ENCODE peak calls at places on chromosomes 4 and X, in seven cellular contexts. One of them, this sample, is unnamed.

GRCh38 chr4:102343964-102344519 is 1.2 kb downstream of the SLC39A8 start:
- DNase-seq in upper lobe of left lung: no peak
- DNase-seq in HepG2: no peak
- DNase-seq in transverse colon: no peak
- DNase-seq in K562: peak
- DNase-seq in stomach: no peak
- DNase-seq in sigmoid colon: peak
- DNase-seq in this sample: no peak

GRCh38 chr4:83490876-83491450 is 6.1 kb upstream of the ABRAXAS1 start:
- DNase-seq in upper lobe of left lung: no peak
- DNase-seq in HepG2: peak
- DNase-seq in transverse colon: no peak
- DNase-seq in K562: peak
- DNase-seq in stomach: no peak
- DNase-seq in sigmoid colon: no peak
- DNase-seq in this sample: no peak

GRCh38 chr4:17009871-17010367 is 111.5 kb upstream of the LDB2 start:
- DNase-seq in upper lobe of left lung: no peak
- DNase-seq in HepG2: no peak
- DNase-seq in transverse colon: no peak
- DNase-seq in K562: no peak
- DNase-seq in stomach: no peak
- DNase-seq in sigmoid colon: no peak
- DNase-seq in this sample: no peak

GRCh38 chr4:73734405-73735070 is 5.8 kb upstream of the CXCL8 start:
- DNase-seq in upper lobe of left lung: no peak
- DNase-seq in HepG2: no peak
- DNase-seq in transverse colon: no peak
- DNase-seq in K562: no peak
- DNase-seq in stomach: no peak
- DNase-seq in sigmoid colon: no peak
- DNase-seq in this sample: no peak

GRCh38 chr4:6071959-6072720 is 53.9 kb upstream of the C4orf50 start:
- DNase-seq in upper lobe of left lung: no peak
- DNase-seq in HepG2: no peak
- DNase-seq in transverse colon: no peak
- DNase-seq in K562: no peak
- DNase-seq in stomach: peak
- DNase-seq in sigmoid colon: peak
- DNase-seq in this sample: no peak

GRCh38 chrX:110003167-110004156 is 548 bp downstream of the TMEM164 start:
- DNase-seq in upper lobe of left lung: peak
- DNase-seq in HepG2: no peak
- DNase-seq in transverse colon: peak
- DNase-seq in K562: peak
- DNase-seq in stomach: peak
- DNase-seq in sigmoid colon: peak
- DNase-seq in this sample: peak

GRCh38 chr4:174401471-174402130 is 117.9 kb downstream of the CEP44 start:
- DNase-seq in upper lobe of left lung: no peak
- DNase-seq in HepG2: no peak
- DNase-seq in transverse colon: no peak
- DNase-seq in K562: no peak
- DNase-seq in stomach: no peak
- DNase-seq in sigmoid colon: no peak
- DNase-seq in this sample: no peak

GRCh38 chr4:65383589-65384305 is 286.5 kb downstream of the EPHA5 start:
- DNase-seq in upper lobe of left lung: no peak
- DNase-seq in HepG2: no peak
- DNase-seq in transverse colon: no peak
- DNase-seq in K562: no peak
- DNase-seq in stomach: no peak
- DNase-seq in sigmoid colon: no peak
- DNase-seq in this sample: no peak

GRCh38 chr4:155675709-155676429 is 9.2 kb downstream of the GUCY1A1 start:
- DNase-seq in upper lobe of left lung: no peak
- DNase-seq in HepG2: no peak
- DNase-seq in transverse colon: no peak
- DNase-seq in K562: no peak
- DNase-seq in stomach: no peak
- DNase-seq in sigmoid colon: no peak
- DNase-seq in this sample: no peak

GRCh38 chrX:154411322-154411980 is at the start of gene TAFAZZIN:
- DNase-seq in upper lobe of left lung: peak
- DNase-seq in HepG2: peak
- DNase-seq in transverse colon: peak
- DNase-seq in K562: peak
- DNase-seq in stomach: peak
- DNase-seq in sigmoid colon: peak
- DNase-seq in this sample: peak

GRCh38 chrX:41779058-41779564 is 55.1 kb downstream of the GPR82 start:
- DNase-seq in upper lobe of left lung: no peak
- DNase-seq in HepG2: peak
- DNase-seq in transverse colon: no peak
- DNase-seq in K562: no peak
- DNase-seq in stomach: no peak
- DNase-seq in sigmoid colon: no peak
- DNase-seq in this sample: no peak

GRCh38 chr4:12393631-12394262 is 965.1 kb upstream of the HS3ST1 start:
- DNase-seq in upper lobe of left lung: no peak
- DNase-seq in HepG2: no peak
- DNase-seq in transverse colon: no peak
- DNase-seq in K562: no peak
- DNase-seq in stomach: no peak
- DNase-seq in sigmoid colon: no peak
- DNase-seq in this sample: no peak

GRCh38 chr4:107183155-107183774 is 147.2 kb upstream of the DKK2 start:
- DNase-seq in upper lobe of left lung: no peak
- DNase-seq in HepG2: peak
- DNase-seq in transverse colon: no peak
- DNase-seq in K562: peak
- DNase-seq in stomach: no peak
- DNase-seq in sigmoid colon: no peak
- DNase-seq in this sample: no peak

GRCh38 chr4:137648531-137648930 is 116.2 kb upstream of the PCDH18 start:
- DNase-seq in upper lobe of left lung: no peak
- DNase-seq in HepG2: no peak
- DNase-seq in transverse colon: no peak
- DNase-seq in K562: no peak
- DNase-seq in stomach: no peak
- DNase-seq in sigmoid colon: no peak
- DNase-seq in this sample: no peak

GRCh38 chr4:3807311-3807710 is 41.1 kb downstream of the ADRA2C start:
- DNase-seq in upper lobe of left lung: no peak
- DNase-seq in HepG2: no peak
- DNase-seq in transverse colon: no peak
- DNase-seq in K562: no peak
- DNase-seq in stomach: no peak
- DNase-seq in sigmoid colon: no peak
- DNase-seq in this sample: no peak

GRCh38 chr4:51906167-51906647 is 63.3 kb downstream of the DCUN1D4 start:
- DNase-seq in upper lobe of left lung: no peak
- DNase-seq in HepG2: no peak
- DNase-seq in transverse colon: no peak
- DNase-seq in K562: no peak
- DNase-seq in stomach: no peak
- DNase-seq in sigmoid colon: no peak
- DNase-seq in this sample: no peak

GRCh38 chr4:154908168-154908567 is 127.1 kb downstream of the RBM46 start:
- DNase-seq in upper lobe of left lung: no peak
- DNase-seq in HepG2: no peak
- DNase-seq in transverse colon: no peak
- DNase-seq in K562: no peak
- DNase-seq in stomach: no peak
- DNase-seq in sigmoid colon: no peak
- DNase-seq in this sample: no peak

GRCh38 chr4:7023901-7024300 is 19.3 kb upstream of the TADA2B start:
- DNase-seq in upper lobe of left lung: no peak
- DNase-seq in HepG2: no peak
- DNase-seq in transverse colon: no peak
- DNase-seq in K562: no peak
- DNase-seq in stomach: no peak
- DNase-seq in sigmoid colon: no peak
- DNase-seq in this sample: no peak

GRCh38 chrX:54482839-54483593 is 13.0 kb downstream of the FGD1 start:
- DNase-seq in upper lobe of left lung: no peak
- DNase-seq in HepG2: no peak
- DNase-seq in transverse colon: peak
- DNase-seq in K562: no peak
- DNase-seq in stomach: no peak
- DNase-seq in sigmoid colon: no peak
- DNase-seq in this sample: no peak

GRCh38 chrX:41621236-41621651 is 67.5 kb upstream of the GPR34 start:
- DNase-seq in upper lobe of left lung: no peak
- DNase-seq in HepG2: no peak
- DNase-seq in transverse colon: no peak
- DNase-seq in K562: peak
- DNase-seq in stomach: no peak
- DNase-seq in sigmoid colon: no peak
- DNase-seq in this sample: no peak

GRCh38 chr4:151325320-151326246 is at the start of gene SH3D19:
- DNase-seq in upper lobe of left lung: peak
- DNase-seq in HepG2: peak
- DNase-seq in transverse colon: peak
- DNase-seq in K562: peak
- DNase-seq in stomach: peak
- DNase-seq in sigmoid colon: peak
- DNase-seq in this sample: peak
- TF ChIP-seq POLR2AphosphoS5 in upper lobe of left lung: peak
- TF ChIP-seq POLR2AphosphoS5 in HepG2: peak
- TF ChIP-seq POLR2AphosphoS5 in transverse colon: peak
- TF ChIP-seq POLR2AphosphoS5 in K562: no peak
- TF ChIP-seq POLR2AphosphoS5 in stomach: peak
- TF ChIP-seq POLR2AphosphoS5 in sigmoid colon: peak
- TF ChIP-seq POLR2AphosphoS5 in this sample: no peak

GRCh38 chr4:36165256-36166005 is 78.9 kb downstream of the ARAP2 start:
- DNase-seq in upper lobe of left lung: no peak
- DNase-seq in HepG2: no peak
- DNase-seq in transverse colon: no peak
- DNase-seq in K562: no peak
- DNase-seq in stomach: no peak
- DNase-seq in sigmoid colon: no peak
- DNase-seq in this sample: no peak
- TF ChIP-seq EP300 in upper lobe of left lung: no peak
- TF ChIP-seq EP300 in HepG2: no peak
- TF ChIP-seq EP300 in transverse colon: no peak
- TF ChIP-seq EP300 in K562: no peak
- TF ChIP-seq EP300 in stomach: no peak
- TF ChIP-seq EP300 in sigmoid colon: no peak
- TF ChIP-seq EP300 in this sample: no peak

DNA sequence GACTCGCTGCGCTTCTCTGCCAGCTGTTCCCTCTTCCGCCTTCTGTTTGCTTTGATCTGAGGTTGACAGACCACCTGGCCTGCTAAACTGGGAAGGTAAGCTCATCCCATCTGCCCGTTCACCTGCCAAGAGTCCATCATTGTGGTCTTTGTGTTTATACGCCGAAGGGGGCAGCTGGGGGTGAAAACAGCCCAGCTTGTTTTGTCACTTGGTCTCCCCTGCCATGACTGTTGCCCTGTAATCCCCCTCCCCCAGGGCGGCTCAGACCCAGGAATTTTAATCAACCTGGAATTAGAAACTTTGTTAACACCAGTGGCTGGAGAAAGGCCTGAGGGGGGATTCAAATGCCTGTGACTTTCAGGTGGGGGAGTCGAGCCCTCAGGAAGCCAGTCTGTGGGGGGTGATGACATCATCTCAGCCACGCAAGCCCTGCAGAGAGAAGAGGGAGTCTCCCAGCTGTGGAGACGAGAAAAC is 333.3 kb downstream of the BCOR start:
- DNase-seq in upper lobe of left lung: no peak
- DNase-seq in HepG2: no peak
- DNase-seq in transverse colon: no peak
- DNase-seq in K562: no peak
- DNase-seq in stomach: no peak
- DNase-seq in sigmoid colon: peak
- DNase-seq in this sample: no peak
- TF ChIP-seq CTCF in upper lobe of left lung: no peak
- TF ChIP-seq CTCF in HepG2: no peak
- TF ChIP-seq CTCF in transverse colon: no peak
- TF ChIP-seq CTCF in K562: no peak
- TF ChIP-seq CTCF in stomach: no peak
- TF ChIP-seq CTCF in sigmoid colon: no peak
- TF ChIP-seq CTCF in this sample: no peak

GRCh38 chrX:7146703-7147430 is 645 bp upstream of the STS start:
- DNase-seq in upper lobe of left lung: no peak
- DNase-seq in HepG2: no peak
- DNase-seq in transverse colon: peak
- DNase-seq in K562: peak
- DNase-seq in stomach: peak
- DNase-seq in sigmoid colon: peak
- DNase-seq in this sample: no peak

GRCh38 chrX:7147431-7147977 is at the start of gene STS:
- DNase-seq in upper lobe of left lung: no peak
- DNase-seq in HepG2: no peak
- DNase-seq in transverse colon: peak
- DNase-seq in K562: no peak
- DNase-seq in stomach: peak
- DNase-seq in sigmoid colon: peak
- DNase-seq in this sample: peak

GRCh38 chrX:7146026-7146702 is 1.3 kb upstream of the STS start:
- DNase-seq in upper lobe of left lung: no peak
- DNase-seq in HepG2: no peak
- DNase-seq in transverse colon: no peak
- DNase-seq in K562: no peak
- DNase-seq in stomach: no peak
- DNase-seq in sigmoid colon: no peak
- DNase-seq in this sample: no peak

GRCh38 chrX:7149421-7149820 is 1.5 kb upstream of the PUDP start:
- DNase-seq in upper lobe of left lung: no peak
- DNase-seq in HepG2: no peak
- DNase-seq in transverse colon: no peak
- DNase-seq in K562: no peak
- DNase-seq in stomach: no peak
- DNase-seq in sigmoid colon: no peak
- DNase-seq in this sample: no peak

GRCh38 chrX:7147978-7148824 is at the start of gene PUDP:
- DNase-seq in upper lobe of left lung: peak
- DNase-seq in HepG2: peak
- DNase-seq in transverse colon: peak
- DNase-seq in K562: peak
- DNase-seq in stomach: peak
- DNase-seq in sigmoid colon: peak
- DNase-seq in this sample: peak
- TF ChIP-seq POLR2AphosphoS5 in upper lobe of left lung: no peak
- TF ChIP-seq POLR2AphosphoS5 in HepG2: peak
- TF ChIP-seq POLR2AphosphoS5 in transverse colon: peak
- TF ChIP-seq POLR2AphosphoS5 in K562: peak
- TF ChIP-seq POLR2AphosphoS5 in stomach: no peak
- TF ChIP-seq POLR2AphosphoS5 in sigmoid colon: peak
- TF ChIP-seq POLR2AphosphoS5 in this sample: peak

DNA sequence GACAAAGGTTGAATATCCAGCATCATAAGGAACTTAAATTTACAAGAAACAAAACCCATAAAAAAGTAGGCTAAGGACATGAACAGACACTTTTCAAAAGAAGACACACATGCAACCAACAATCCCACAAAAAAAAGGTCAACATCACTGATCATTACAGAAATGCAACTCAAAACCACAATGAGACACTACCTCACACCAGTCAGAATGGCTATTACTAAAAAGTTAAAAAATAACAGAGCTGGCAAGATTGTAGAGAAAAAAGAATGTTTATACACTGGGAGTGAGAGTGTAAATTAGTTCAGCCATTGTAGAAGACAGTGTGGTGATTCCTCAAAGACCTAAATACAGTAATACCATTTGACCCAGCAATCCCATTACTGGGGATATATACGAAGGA is 474.7 kb downstream of the TRIML1 start:
- DNase-seq in upper lobe of left lung: no peak
- DNase-seq in HepG2: no peak
- DNase-seq in transverse colon: no peak
- DNase-seq in K562: no peak
- DNase-seq in stomach: no peak
- DNase-seq in sigmoid colon: no peak
- DNase-seq in this sample: no peak
- TF ChIP-seq EP300 in upper lobe of left lung: no peak
- TF ChIP-seq EP300 in HepG2: no peak
- TF ChIP-seq EP300 in transverse colon: no peak
- TF ChIP-seq EP300 in K562: no peak
- TF ChIP-seq EP300 in stomach: no peak
- TF ChIP-seq EP300 in sigmoid colon: no peak
- TF ChIP-seq EP300 in this sample: no peak